ENCODE peak calls at places on chromosomes 7 and 10, in ten cellular contexts. One of them, this sample, is unnamed.

GRCh38 chr7:92246363-92247101 is 758 bp downstream of the ANKIB1 start:
- DNase-seq in activated CD8-positive, alpha-beta memory T cell treated with anti-CD3 and anti-CD28 coated beads, Interleukin-2, amount 10 ng/mL, durations not matched to agents 7 days and 5 days: peak; percentile 66
- DNase-seq in fibroblast of the aortic adventitia: peak; percentile 30
- DNase-seq in Peyer's patch: peak; percentile 53
- DNase-seq in amniotic stem cell: no peak
- DNase-seq in prostate gland: peak; percentile 16
- DNase-seq in activated CD4-positive, alpha-beta T cell treated with anti-CD3 and anti-CD28 coated beads, Interleukin-2, amount 10 ng/mL, durations not matched to agents 7 days and 5 days: peak; percentile 42
- DNase-seq in naive thymus-derived CD8-positive, alpha-beta T cell: peak; percentile 35
- DNase-seq in psoas muscle: no peak
- DNase-seq in stimulated activated CD4-positive, alpha-beta T cell treated with anti-CD3 and anti-CD28 coated beads, Interleukin-4, amount 100 ng/mL, for 24 hours: no peak
- DNase-seq in this sample: peak; percentile 55

GRCh38 chr10:16497911-16498310 is 23.8 kb downstream of the C1QL3 start:
- DNase-seq in activated CD8-positive, alpha-beta memory T cell treated with anti-CD3 and anti-CD28 coated beads, Interleukin-2, amount 10 ng/mL, durations not matched to agents 7 days and 5 days: no peak
- DNase-seq in fibroblast of the aortic adventitia: no peak
- DNase-seq in Peyer's patch: no peak
- DNase-seq in amniotic stem cell: no peak
- DNase-seq in prostate gland: no peak
- DNase-seq in activated CD4-positive, alpha-beta T cell treated with anti-CD3 and anti-CD28 coated beads, Interleukin-2, amount 10 ng/mL, durations not matched to agents 7 days and 5 days: no peak
- DNase-seq in naive thymus-derived CD8-positive, alpha-beta T cell: no peak
- DNase-seq in psoas muscle: no peak
- DNase-seq in stimulated activated CD4-positive, alpha-beta T cell treated with anti-CD3 and anti-CD28 coated beads, Interleukin-4, amount 100 ng/mL, for 24 hours: no peak
- DNase-seq in this sample: no peak

GRCh38 chr7:134289423-134289822 is 27.3 kb downstream of the SLC35B4 start:
- DNase-seq in activated CD8-positive, alpha-beta memory T cell treated with anti-CD3 and anti-CD28 coated beads, Interleukin-2, amount 10 ng/mL, durations not matched to agents 7 days and 5 days: no peak
- DNase-seq in fibroblast of the aortic adventitia: peak; percentile 55
- DNase-seq in Peyer's patch: no peak
- DNase-seq in amniotic stem cell: no peak
- DNase-seq in prostate gland: no peak
- DNase-seq in activated CD4-positive, alpha-beta T cell treated with anti-CD3 and anti-CD28 coated beads, Interleukin-2, amount 10 ng/mL, durations not matched to agents 7 days and 5 days: no peak
- DNase-seq in naive thymus-derived CD8-positive, alpha-beta T cell: no peak
- DNase-seq in psoas muscle: no peak
- DNase-seq in stimulated activated CD4-positive, alpha-beta T cell treated with anti-CD3 and anti-CD28 coated beads, Interleukin-4, amount 100 ng/mL, for 24 hours: no peak
- DNase-seq in this sample: no peak

GRCh38 chr7:127081539-127081938 is 171.2 kb downstream of the GRM8 start:
- DNase-seq in activated CD8-positive, alpha-beta memory T cell treated with anti-CD3 and anti-CD28 coated beads, Interleukin-2, amount 10 ng/mL, durations not matched to agents 7 days and 5 days: no peak
- DNase-seq in fibroblast of the aortic adventitia: no peak
- DNase-seq in Peyer's patch: no peak
- DNase-seq in amniotic stem cell: no peak
- DNase-seq in prostate gland: no peak
- DNase-seq in activated CD4-positive, alpha-beta T cell treated with anti-CD3 and anti-CD28 coated beads, Interleukin-2, amount 10 ng/mL, durations not matched to agents 7 days and 5 days: no peak
- DNase-seq in naive thymus-derived CD8-positive, alpha-beta T cell: no peak
- DNase-seq in psoas muscle: no peak
- DNase-seq in stimulated activated CD4-positive, alpha-beta T cell treated with anti-CD3 and anti-CD28 coated beads, Interleukin-4, amount 100 ng/mL, for 24 hours: no peak
- DNase-seq in this sample: no peak

GRCh38 chr7:122532406-122533269 is 166.3 kb downstream of the RNF133 start:
- DNase-seq in activated CD8-positive, alpha-beta memory T cell treated with anti-CD3 and anti-CD28 coated beads, Interleukin-2, amount 10 ng/mL, durations not matched to agents 7 days and 5 days: no peak
- DNase-seq in fibroblast of the aortic adventitia: peak; percentile 50
- DNase-seq in Peyer's patch: no peak
- DNase-seq in amniotic stem cell: no peak
- DNase-seq in prostate gland: no peak
- DNase-seq in activated CD4-positive, alpha-beta T cell treated with anti-CD3 and anti-CD28 coated beads, Interleukin-2, amount 10 ng/mL, durations not matched to agents 7 days and 5 days: no peak
- DNase-seq in naive thymus-derived CD8-positive, alpha-beta T cell: no peak
- DNase-seq in psoas muscle: no peak
- DNase-seq in stimulated activated CD4-positive, alpha-beta T cell treated with anti-CD3 and anti-CD28 coated beads, Interleukin-4, amount 100 ng/mL, for 24 hours: no peak
- DNase-seq in this sample: no peak

GRCh38 chr7:131600578-131600977 is 44.1 kb upstream of the PODXL start:
- DNase-seq in activated CD8-positive, alpha-beta memory T cell treated with anti-CD3 and anti-CD28 coated beads, Interleukin-2, amount 10 ng/mL, durations not matched to agents 7 days and 5 days: no peak
- DNase-seq in fibroblast of the aortic adventitia: peak; percentile 54
- DNase-seq in Peyer's patch: no peak
- DNase-seq in amniotic stem cell: no peak
- DNase-seq in prostate gland: no peak
- DNase-seq in activated CD4-positive, alpha-beta T cell treated with anti-CD3 and anti-CD28 coated beads, Interleukin-2, amount 10 ng/mL, durations not matched to agents 7 days and 5 days: no peak
- DNase-seq in naive thymus-derived CD8-positive, alpha-beta T cell: no peak
- DNase-seq in psoas muscle: no peak
- DNase-seq in stimulated activated CD4-positive, alpha-beta T cell treated with anti-CD3 and anti-CD28 coated beads, Interleukin-4, amount 100 ng/mL, for 24 hours: no peak
- DNase-seq in this sample: no peak

GRCh38 chr7:102075126-102075525 is 211.5 kb upstream of the SH2B2 start:
- DNase-seq in activated CD8-positive, alpha-beta memory T cell treated with anti-CD3 and anti-CD28 coated beads, Interleukin-2, amount 10 ng/mL, durations not matched to agents 7 days and 5 days: no peak
- DNase-seq in fibroblast of the aortic adventitia: no peak
- DNase-seq in Peyer's patch: no peak
- DNase-seq in amniotic stem cell: no peak
- DNase-seq in prostate gland: no peak
- DNase-seq in activated CD4-positive, alpha-beta T cell treated with anti-CD3 and anti-CD28 coated beads, Interleukin-2, amount 10 ng/mL, durations not matched to agents 7 days and 5 days: no peak
- DNase-seq in naive thymus-derived CD8-positive, alpha-beta T cell: no peak
- DNase-seq in psoas muscle: no peak
- DNase-seq in stimulated activated CD4-positive, alpha-beta T cell treated with anti-CD3 and anti-CD28 coated beads, Interleukin-4, amount 100 ng/mL, for 24 hours: no peak
- DNase-seq in this sample: no peak

GRCh38 chr7:99404235-99404976 is 4.0 kb downstream of the PDAP1 start:
- DNase-seq in activated CD8-positive, alpha-beta memory T cell treated with anti-CD3 and anti-CD28 coated beads, Interleukin-2, amount 10 ng/mL, durations not matched to agents 7 days and 5 days: no peak
- DNase-seq in fibroblast of the aortic adventitia: peak; percentile 57
- DNase-seq in Peyer's patch: no peak
- DNase-seq in amniotic stem cell: no peak
- DNase-seq in prostate gland: no peak
- DNase-seq in activated CD4-positive, alpha-beta T cell treated with anti-CD3 and anti-CD28 coated beads, Interleukin-2, amount 10 ng/mL, durations not matched to agents 7 days and 5 days: no peak
- DNase-seq in naive thymus-derived CD8-positive, alpha-beta T cell: no peak
- DNase-seq in psoas muscle: no peak
- DNase-seq in stimulated activated CD4-positive, alpha-beta T cell treated with anti-CD3 and anti-CD28 coated beads, Interleukin-4, amount 100 ng/mL, for 24 hours: no peak
- DNase-seq in this sample: no peak

GRCh38 chr10:58712136-58712535 is 199.5 kb downstream of the BICC1 start:
- DNase-seq in activated CD8-positive, alpha-beta memory T cell treated with anti-CD3 and anti-CD28 coated beads, Interleukin-2, amount 10 ng/mL, durations not matched to agents 7 days and 5 days: no peak
- DNase-seq in fibroblast of the aortic adventitia: no peak
- DNase-seq in Peyer's patch: no peak
- DNase-seq in amniotic stem cell: no peak
- DNase-seq in prostate gland: no peak
- DNase-seq in activated CD4-positive, alpha-beta T cell treated with anti-CD3 and anti-CD28 coated beads, Interleukin-2, amount 10 ng/mL, durations not matched to agents 7 days and 5 days: no peak
- DNase-seq in naive thymus-derived CD8-positive, alpha-beta T cell: no peak
- DNase-seq in psoas muscle: no peak
- DNase-seq in stimulated activated CD4-positive, alpha-beta T cell treated with anti-CD3 and anti-CD28 coated beads, Interleukin-4, amount 100 ng/mL, for 24 hours: no peak
- DNase-seq in this sample: no peak

GRCh38 chr10:76950354-76950753 is 687.3 kb downstream of the KCNMA1 start:
- DNase-seq in activated CD8-positive, alpha-beta memory T cell treated with anti-CD3 and anti-CD28 coated beads, Interleukin-2, amount 10 ng/mL, durations not matched to agents 7 days and 5 days: no peak
- DNase-seq in fibroblast of the aortic adventitia: peak; percentile 53
- DNase-seq in Peyer's patch: no peak
- DNase-seq in amniotic stem cell: no peak
- DNase-seq in prostate gland: no peak
- DNase-seq in activated CD4-positive, alpha-beta T cell treated with anti-CD3 and anti-CD28 coated beads, Interleukin-2, amount 10 ng/mL, durations not matched to agents 7 days and 5 days: no peak
- DNase-seq in naive thymus-derived CD8-positive, alpha-beta T cell: no peak
- DNase-seq in psoas muscle: no peak
- DNase-seq in stimulated activated CD4-positive, alpha-beta T cell treated with anti-CD3 and anti-CD28 coated beads, Interleukin-4, amount 100 ng/mL, for 24 hours: no peak
- DNase-seq in this sample: no peak

GRCh38 chr7:44072364-44073231 is 7.2 kb upstream of the PGAM2 start:
- DNase-seq in activated CD8-positive, alpha-beta memory T cell treated with anti-CD3 and anti-CD28 coated beads, Interleukin-2, amount 10 ng/mL, durations not matched to agents 7 days and 5 days: peak; percentile 63
- DNase-seq in fibroblast of the aortic adventitia: peak; percentile 92
- DNase-seq in Peyer's patch: peak; percentile 86
- DNase-seq in amniotic stem cell: peak; percentile 93
- DNase-seq in prostate gland: peak; percentile 31
- DNase-seq in activated CD4-positive, alpha-beta T cell treated with anti-CD3 and anti-CD28 coated beads, Interleukin-2, amount 10 ng/mL, durations not matched to agents 7 days and 5 days: peak; percentile 44
- DNase-seq in naive thymus-derived CD8-positive, alpha-beta T cell: no peak
- DNase-seq in psoas muscle: peak; percentile 91
- DNase-seq in stimulated activated CD4-positive, alpha-beta T cell treated with anti-CD3 and anti-CD28 coated beads, Interleukin-4, amount 100 ng/mL, for 24 hours: peak; percentile 37
- DNase-seq in this sample: peak; percentile 64

GRCh38 chr10:97049670-97050069 is 136.1 kb downstream of the SLIT1 start:
- DNase-seq in activated CD8-positive, alpha-beta memory T cell treated with anti-CD3 and anti-CD28 coated beads, Interleukin-2, amount 10 ng/mL, durations not matched to agents 7 days and 5 days: no peak
- DNase-seq in fibroblast of the aortic adventitia: no peak
- DNase-seq in Peyer's patch: no peak
- DNase-seq in amniotic stem cell: no peak
- DNase-seq in prostate gland: no peak
- DNase-seq in activated CD4-positive, alpha-beta T cell treated with anti-CD3 and anti-CD28 coated beads, Interleukin-2, amount 10 ng/mL, durations not matched to agents 7 days and 5 days: no peak
- DNase-seq in naive thymus-derived CD8-positive, alpha-beta T cell: no peak
- DNase-seq in psoas muscle: no peak
- DNase-seq in stimulated activated CD4-positive, alpha-beta T cell treated with anti-CD3 and anti-CD28 coated beads, Interleukin-4, amount 100 ng/mL, for 24 hours: no peak
- DNase-seq in this sample: no peak

GRCh38 chr10:54203426-54203825 is 597.6 kb downstream of the PCDH15 start:
- DNase-seq in activated CD8-positive, alpha-beta memory T cell treated with anti-CD3 and anti-CD28 coated beads, Interleukin-2, amount 10 ng/mL, durations not matched to agents 7 days and 5 days: no peak
- DNase-seq in fibroblast of the aortic adventitia: no peak
- DNase-seq in Peyer's patch: no peak
- DNase-seq in amniotic stem cell: no peak
- DNase-seq in prostate gland: no peak
- DNase-seq in activated CD4-positive, alpha-beta T cell treated with anti-CD3 and anti-CD28 coated beads, Interleukin-2, amount 10 ng/mL, durations not matched to agents 7 days and 5 days: no peak
- DNase-seq in naive thymus-derived CD8-positive, alpha-beta T cell: no peak
- DNase-seq in psoas muscle: no peak
- DNase-seq in stimulated activated CD4-positive, alpha-beta T cell treated with anti-CD3 and anti-CD28 coated beads, Interleukin-4, amount 100 ng/mL, for 24 hours: no peak
- DNase-seq in this sample: no peak

GRCh38 chr10:7288060-7288690 is 122.7 kb downstream of the SFMBT2 start:
- DNase-seq in activated CD8-positive, alpha-beta memory T cell treated with anti-CD3 and anti-CD28 coated beads, Interleukin-2, amount 10 ng/mL, durations not matched to agents 7 days and 5 days: no peak
- DNase-seq in fibroblast of the aortic adventitia: no peak
- DNase-seq in Peyer's patch: no peak
- DNase-seq in amniotic stem cell: no peak
- DNase-seq in prostate gland: peak; percentile 91
- DNase-seq in activated CD4-positive, alpha-beta T cell treated with anti-CD3 and anti-CD28 coated beads, Interleukin-2, amount 10 ng/mL, durations not matched to agents 7 days and 5 days: no peak
- DNase-seq in naive thymus-derived CD8-positive, alpha-beta T cell: no peak
- DNase-seq in psoas muscle: no peak
- DNase-seq in stimulated activated CD4-positive, alpha-beta T cell treated with anti-CD3 and anti-CD28 coated beads, Interleukin-4, amount 100 ng/mL, for 24 hours: no peak
- DNase-seq in this sample: no peak

GRCh38 chr10:5975641-5976473 is 1.5 kb downstream of the IL15RA start:
- DNase-seq in activated CD8-positive, alpha-beta memory T cell treated with anti-CD3 and anti-CD28 coated beads, Interleukin-2, amount 10 ng/mL, durations not matched to agents 7 days and 5 days: peak; percentile 88
- DNase-seq in fibroblast of the aortic adventitia: peak; percentile 45
- DNase-seq in Peyer's patch: peak; percentile 78
- DNase-seq in amniotic stem cell: no peak
- DNase-seq in prostate gland: no peak
- DNase-seq in activated CD4-positive, alpha-beta T cell treated with anti-CD3 and anti-CD28 coated beads, Interleukin-2, amount 10 ng/mL, durations not matched to agents 7 days and 5 days: peak; percentile 71
- DNase-seq in naive thymus-derived CD8-positive, alpha-beta T cell: peak; percentile 42
- DNase-seq in psoas muscle: no peak
- DNase-seq in stimulated activated CD4-positive, alpha-beta T cell treated with anti-CD3 and anti-CD28 coated beads, Interleukin-4, amount 100 ng/mL, for 24 hours: peak; percentile 71
- DNase-seq in this sample: peak; percentile 76

GRCh38 chr7:142025896-142026295 is 30.2 kb downstream of the MGAM start:
- DNase-seq in activated CD8-positive, alpha-beta memory T cell treated with anti-CD3 and anti-CD28 coated beads, Interleukin-2, amount 10 ng/mL, durations not matched to agents 7 days and 5 days: no peak
- DNase-seq in fibroblast of the aortic adventitia: peak; percentile 27
- DNase-seq in Peyer's patch: no peak
- DNase-seq in amniotic stem cell: no peak
- DNase-seq in prostate gland: no peak
- DNase-seq in activated CD4-positive, alpha-beta T cell treated with anti-CD3 and anti-CD28 coated beads, Interleukin-2, amount 10 ng/mL, durations not matched to agents 7 days and 5 days: no peak
- DNase-seq in naive thymus-derived CD8-positive, alpha-beta T cell: no peak
- DNase-seq in psoas muscle: no peak
- DNase-seq in stimulated activated CD4-positive, alpha-beta T cell treated with anti-CD3 and anti-CD28 coated beads, Interleukin-4, amount 100 ng/mL, for 24 hours: no peak
- DNase-seq in this sample: no peak

GRCh38 chr7:778271-778967 is 51.3 kb upstream of the PRKAR1B start:
- DNase-seq in activated CD8-positive, alpha-beta memory T cell treated with anti-CD3 and anti-CD28 coated beads, Interleukin-2, amount 10 ng/mL, durations not matched to agents 7 days and 5 days: no peak
- DNase-seq in fibroblast of the aortic adventitia: no peak
- DNase-seq in Peyer's patch: no peak
- DNase-seq in amniotic stem cell: no peak
- DNase-seq in prostate gland: no peak
- DNase-seq in activated CD4-positive, alpha-beta T cell treated with anti-CD3 and anti-CD28 coated beads, Interleukin-2, amount 10 ng/mL, durations not matched to agents 7 days and 5 days: no peak
- DNase-seq in naive thymus-derived CD8-positive, alpha-beta T cell: no peak
- DNase-seq in psoas muscle: peak; percentile 30
- DNase-seq in stimulated activated CD4-positive, alpha-beta T cell treated with anti-CD3 and anti-CD28 coated beads, Interleukin-4, amount 100 ng/mL, for 24 hours: no peak
- DNase-seq in this sample: no peak

GRCh38 chr10:86172296-86172695 is 194.3 kb downstream of the GRID1 start:
- DNase-seq in activated CD8-positive, alpha-beta memory T cell treated with anti-CD3 and anti-CD28 coated beads, Interleukin-2, amount 10 ng/mL, durations not matched to agents 7 days and 5 days: no peak
- DNase-seq in fibroblast of the aortic adventitia: no peak
- DNase-seq in Peyer's patch: no peak
- DNase-seq in amniotic stem cell: no peak
- DNase-seq in prostate gland: no peak
- DNase-seq in activated CD4-positive, alpha-beta T cell treated with anti-CD3 and anti-CD28 coated beads, Interleukin-2, amount 10 ng/mL, durations not matched to agents 7 days and 5 days: no peak
- DNase-seq in naive thymus-derived CD8-positive, alpha-beta T cell: no peak
- DNase-seq in psoas muscle: no peak
- DNase-seq in stimulated activated CD4-positive, alpha-beta T cell treated with anti-CD3 and anti-CD28 coated beads, Interleukin-4, amount 100 ng/mL, for 24 hours: no peak
- DNase-seq in this sample: no peak

GRCh38 chr10:3401491-3401938 is 228.9 kb upstream of the PITRM1 start:
- DNase-seq in activated CD8-positive, alpha-beta memory T cell treated with anti-CD3 and anti-CD28 coated beads, Interleukin-2, amount 10 ng/mL, durations not matched to agents 7 days and 5 days: no peak
- DNase-seq in fibroblast of the aortic adventitia: peak; percentile 76
- DNase-seq in Peyer's patch: no peak
- DNase-seq in amniotic stem cell: no peak
- DNase-seq in prostate gland: no peak
- DNase-seq in activated CD4-positive, alpha-beta T cell treated with anti-CD3 and anti-CD28 coated beads, Interleukin-2, amount 10 ng/mL, durations not matched to agents 7 days and 5 days: no peak
- DNase-seq in naive thymus-derived CD8-positive, alpha-beta T cell: no peak
- DNase-seq in psoas muscle: no peak
- DNase-seq in stimulated activated CD4-positive, alpha-beta T cell treated with anti-CD3 and anti-CD28 coated beads, Interleukin-4, amount 100 ng/mL, for 24 hours: no peak
- DNase-seq in this sample: no peak

GRCh38 chr7:33798671-33799325 is 106.5 kb upstream of the BMPER start:
- DNase-seq in activated CD8-positive, alpha-beta memory T cell treated with anti-CD3 and anti-CD28 coated beads, Interleukin-2, amount 10 ng/mL, durations not matched to agents 7 days and 5 days: no peak
- DNase-seq in fibroblast of the aortic adventitia: no peak
- DNase-seq in Peyer's patch: no peak
- DNase-seq in amniotic stem cell: no peak
- DNase-seq in prostate gland: no peak
- DNase-seq in activated CD4-positive, alpha-beta T cell treated with anti-CD3 and anti-CD28 coated beads, Interleukin-2, amount 10 ng/mL, durations not matched to agents 7 days and 5 days: no peak
- DNase-seq in naive thymus-derived CD8-positive, alpha-beta T cell: no peak
- DNase-seq in psoas muscle: no peak
- DNase-seq in stimulated activated CD4-positive, alpha-beta T cell treated with anti-CD3 and anti-CD28 coated beads, Interleukin-4, amount 100 ng/mL, for 24 hours: no peak
- DNase-seq in this sample: no peak

This sample was measured in erythroblast.